ENCODE peak calls at places on chromosomes 13 and 19, in seven cellular contexts. W is AG10803; H is T follicular helper cell; C is fibroblast of villous mesenchyme; J is stimulated activated CD4-positive, alpha-beta T cell treated with anti-CD3 and anti-CD28 coated beads, Interleukin-4, amount 100 ng/mL, for 1 hour; Z is ELF-1; Q is cardiac muscle cell. K is an unnamed sample.

GRCh38 chr19:993831-994393 is 6.3 kb upstream of the GRIN3B start:
- DNase-seq in Z (no peak), J (no peak), W (no peak), Q (no peak), C (no peak), H (no peak), K (no peak)

GRCh38 chr13:31322025-31322424 is 122.2 kb downstream of the B3GLCT start:
- DNase-seq in W (peak), J (no peak), Q (peak), C (peak), Z (no peak), H (no peak), K (no peak)

GRCh38 chr13:75368167-75368566 is 113.8 kb downstream of the TBC1D4 start:
- DNase-seq in W (peak), H (no peak), J (no peak), C (peak), Q (peak), Z (no peak), K (no peak)

GRCh38 chr13:99384468-99384867 is 77.3 kb upstream of the GPR183 start:
- DNase-seq in Q (no peak), J (no peak), Z (no peak), W (no peak), C (no peak), H (peak), K (no peak)

GRCh38 chr13:97226788-97227627 is 4.9 kb downstream of the MBNL2 start:
- DNase-seq in W (no peak), Q (peak), C (peak), H (peak), J (peak), Z (peak), K (no peak)

GRCh38 chr19:49014123-49014869 is 2.6 kb downstream of the LHB start:
- DNase-seq in Q (no peak), Z (no peak), H (no peak), J (no peak), C (no peak), W (no peak), K (no peak)

GRCh38 chr19:46639356-46640061 is 3.5 kb upstream of the GNG8 start:
- DNase-seq in J (no peak), C (peak), Q (peak), H (no peak), Z (peak), W (peak), K (peak)

GRCh38 chr13:21435231-21435630 is 23.9 kb downstream of the ZDHHC20 start:
- DNase-seq in H (no peak), Z (no peak), J (no peak), C (no peak), W (no peak), Q (no peak), K (no peak)

GRCh38 chr19:18519962-18520847 is 1.7 kb downstream of the ELL start:
- DNase-seq in Q (peak), J (peak), H (peak), W (peak), Z (peak), C (peak), K (peak)

GRCh38 chr19:54325194-54325621 is 12.2 kb upstream of the LILRA5 start:
- DNase-seq in C (peak), Z (peak), W (peak), J (peak), Q (peak), H (peak), K (peak)

GRCh38 chr19:1027020-1027952 is 878 bp downstream of the CNN2 start:
- DNase-seq in H (no peak), W (no peak), J (peak), Q (peak), C (no peak), Z (peak), K (no peak)

K was measured in nephron progenitor cell.